ENCODE peak calls at places on chromosomes 6 and 20, in nine cellular contexts. One of them, this sample, is unnamed.

GRCh38 chr6:109440325-109441068 is at the start of the genes PPIL6 and SMPD2:
- DNase-seq in heart right ventricle: peak
- DNase-seq in cardiac fibroblast: peak
- DNase-seq in psoas muscle: peak
- DNase-seq in CD8-positive, alpha-beta T cell: peak
- DNase-seq in epithelial cell of esophagus: peak
- DNase-seq in Peyer's patch: peak
- DNase-seq in fibroblast of lung: peak
- DNase-seq in lower leg skin: peak
- DNase-seq in this sample: peak

GRCh38 chr6:43250992-43251373 is 7.7 kb downstream of the TTBK1 start:
- DNase-seq in heart right ventricle: no peak
- DNase-seq in cardiac fibroblast: no peak
- DNase-seq in psoas muscle: no peak
- DNase-seq in CD8-positive, alpha-beta T cell: no peak
- DNase-seq in epithelial cell of esophagus: peak
- DNase-seq in Peyer's patch: no peak
- DNase-seq in fibroblast of lung: no peak
- DNase-seq in lower leg skin: no peak
- DNase-seq in this sample: no peak

GRCh38 chr20:48738399-48739304 is 89.1 kb downstream of the PREX1 start:
- DNase-seq in heart right ventricle: no peak
- DNase-seq in cardiac fibroblast: no peak
- DNase-seq in psoas muscle: no peak
- DNase-seq in CD8-positive, alpha-beta T cell: no peak
- DNase-seq in epithelial cell of esophagus: no peak
- DNase-seq in Peyer's patch: no peak
- DNase-seq in fibroblast of lung: no peak
- DNase-seq in lower leg skin: no peak
- DNase-seq in this sample: no peak

GRCh38 chr6:34036357-34037069 is 109.4 kb downstream of the GRM4 start:
- DNase-seq in heart right ventricle: no peak
- DNase-seq in cardiac fibroblast: no peak
- DNase-seq in psoas muscle: no peak
- DNase-seq in CD8-positive, alpha-beta T cell: no peak
- DNase-seq in epithelial cell of esophagus: no peak
- DNase-seq in Peyer's patch: no peak
- DNase-seq in fibroblast of lung: no peak
- DNase-seq in lower leg skin: no peak
- DNase-seq in this sample: no peak

GRCh38 chr20:63810730-63811490 is 20.2 kb downstream of the ZBTB46 start:
- DNase-seq in heart right ventricle: no peak
- DNase-seq in cardiac fibroblast: no peak
- DNase-seq in psoas muscle: no peak
- DNase-seq in CD8-positive, alpha-beta T cell: no peak
- DNase-seq in epithelial cell of esophagus: no peak
- DNase-seq in Peyer's patch: no peak
- DNase-seq in fibroblast of lung: no peak
- DNase-seq in lower leg skin: no peak
- DNase-seq in this sample: no peak

GRCh38 chr6:15366879-15367278 is 121.0 kb downstream of the JARID2 start:
- DNase-seq in heart right ventricle: no peak
- DNase-seq in cardiac fibroblast: no peak
- DNase-seq in psoas muscle: no peak
- DNase-seq in CD8-positive, alpha-beta T cell: no peak
- DNase-seq in epithelial cell of esophagus: no peak
- DNase-seq in Peyer's patch: no peak
- DNase-seq in fibroblast of lung: no peak
- DNase-seq in lower leg skin: no peak
- DNase-seq in this sample: no peak

GRCh38 chr6:164188861-164189260 is 774.3 kb downstream of the QKI start:
- DNase-seq in heart right ventricle: no peak
- DNase-seq in cardiac fibroblast: no peak
- DNase-seq in psoas muscle: no peak
- DNase-seq in CD8-positive, alpha-beta T cell: no peak
- DNase-seq in epithelial cell of esophagus: no peak
- DNase-seq in Peyer's patch: no peak
- DNase-seq in fibroblast of lung: no peak
- DNase-seq in lower leg skin: no peak
- DNase-seq in this sample: no peak

GRCh38 chr6:26232950-26233607 is 131.9 kb upstream of the BTN3A2 start:
- DNase-seq in heart right ventricle: no peak
- DNase-seq in cardiac fibroblast: peak
- DNase-seq in psoas muscle: no peak
- DNase-seq in CD8-positive, alpha-beta T cell: no peak
- DNase-seq in epithelial cell of esophagus: peak
- DNase-seq in Peyer's patch: peak
- DNase-seq in fibroblast of lung: peak
- DNase-seq in lower leg skin: no peak
- DNase-seq in this sample: no peak

GRCh38 chr6:74979065-74979766 is 226.6 kb downstream of the COL12A1 start:
- DNase-seq in heart right ventricle: no peak
- DNase-seq in cardiac fibroblast: no peak
- DNase-seq in psoas muscle: no peak
- DNase-seq in CD8-positive, alpha-beta T cell: no peak
- DNase-seq in epithelial cell of esophagus: peak
- DNase-seq in Peyer's patch: no peak
- DNase-seq in fibroblast of lung: no peak
- DNase-seq in lower leg skin: no peak
- DNase-seq in this sample: no peak

GRCh38 chr6:115271434-115271833 is 789.3 kb downstream of the FRK start:
- DNase-seq in heart right ventricle: no peak
- DNase-seq in cardiac fibroblast: no peak
- DNase-seq in psoas muscle: no peak
- DNase-seq in CD8-positive, alpha-beta T cell: no peak
- DNase-seq in epithelial cell of esophagus: no peak
- DNase-seq in Peyer's patch: no peak
- DNase-seq in fibroblast of lung: no peak
- DNase-seq in lower leg skin: no peak
- DNase-seq in this sample: no peak

GRCh38 chr6:162999575-163000285 is 272.0 kb downstream of the PACRG start:
- DNase-seq in heart right ventricle: no peak
- DNase-seq in cardiac fibroblast: peak
- DNase-seq in psoas muscle: no peak
- DNase-seq in CD8-positive, alpha-beta T cell: no peak
- DNase-seq in epithelial cell of esophagus: peak
- DNase-seq in Peyer's patch: no peak
- DNase-seq in fibroblast of lung: peak
- DNase-seq in lower leg skin: no peak
- DNase-seq in this sample: peak

GRCh38 chr6:108518714-108519576 is 41.8 kb upstream of the FOXO3 start:
- DNase-seq in heart right ventricle: no peak
- DNase-seq in cardiac fibroblast: peak
- DNase-seq in psoas muscle: no peak
- DNase-seq in CD8-positive, alpha-beta T cell: no peak
- DNase-seq in epithelial cell of esophagus: peak
- DNase-seq in Peyer's patch: no peak
- DNase-seq in fibroblast of lung: peak
- DNase-seq in lower leg skin: no peak
- DNase-seq in this sample: peak

GRCh38 chr6:27059621-27060425 is 187.7 kb upstream of the PRSS16 start:
- DNase-seq in heart right ventricle: no peak
- DNase-seq in cardiac fibroblast: no peak
- DNase-seq in psoas muscle: no peak
- DNase-seq in CD8-positive, alpha-beta T cell: no peak
- DNase-seq in epithelial cell of esophagus: no peak
- DNase-seq in Peyer's patch: no peak
- DNase-seq in fibroblast of lung: no peak
- DNase-seq in lower leg skin: no peak
- DNase-seq in this sample: no peak

GRCh38 chr6:169139179-169139971 is 114.3 kb downstream of the THBS2 start:
- DNase-seq in heart right ventricle: no peak
- DNase-seq in cardiac fibroblast: no peak
- DNase-seq in psoas muscle: peak
- DNase-seq in CD8-positive, alpha-beta T cell: no peak
- DNase-seq in epithelial cell of esophagus: no peak
- DNase-seq in Peyer's patch: no peak
- DNase-seq in fibroblast of lung: no peak
- DNase-seq in lower leg skin: no peak
- DNase-seq in this sample: no peak

GRCh38 chr20:1323830-1324597 is 4.9 kb downstream of the SDCBP2 start:
- DNase-seq in heart right ventricle: no peak
- DNase-seq in cardiac fibroblast: no peak
- DNase-seq in psoas muscle: no peak
- DNase-seq in CD8-positive, alpha-beta T cell: no peak
- DNase-seq in epithelial cell of esophagus: no peak
- DNase-seq in Peyer's patch: no peak
- DNase-seq in fibroblast of lung: no peak
- DNase-seq in lower leg skin: peak
- DNase-seq in this sample: no peak

GRCh38 chr20:1323256-1323655 is 5.7 kb downstream of the SDCBP2 start:
- DNase-seq in heart right ventricle: peak
- DNase-seq in cardiac fibroblast: no peak
- DNase-seq in psoas muscle: no peak
- DNase-seq in CD8-positive, alpha-beta T cell: no peak
- DNase-seq in epithelial cell of esophagus: no peak
- DNase-seq in Peyer's patch: no peak
- DNase-seq in fibroblast of lung: no peak
- DNase-seq in lower leg skin: peak
- DNase-seq in this sample: peak

GRCh38 chr20:1321654-1321939 is 7.3 kb downstream of the SDCBP2 start:
- DNase-seq in heart right ventricle: no peak
- DNase-seq in cardiac fibroblast: no peak
- DNase-seq in psoas muscle: no peak
- DNase-seq in CD8-positive, alpha-beta T cell: no peak
- DNase-seq in epithelial cell of esophagus: no peak
- DNase-seq in Peyer's patch: no peak
- DNase-seq in fibroblast of lung: no peak
- DNase-seq in lower leg skin: no peak
- DNase-seq in this sample: no peak

GRCh38 chr20:1320902-1321653 is 7.9 kb downstream of the SDCBP2 start:
- DNase-seq in heart right ventricle: no peak
- DNase-seq in cardiac fibroblast: no peak
- DNase-seq in psoas muscle: no peak
- DNase-seq in CD8-positive, alpha-beta T cell: no peak
- DNase-seq in epithelial cell of esophagus: no peak
- DNase-seq in Peyer's patch: no peak
- DNase-seq in fibroblast of lung: no peak
- DNase-seq in lower leg skin: peak
- DNase-seq in this sample: no peak

GRCh38 chr20:1322511-1323245 is 6.3 kb downstream of the SDCBP2 start:
- DNase-seq in heart right ventricle: peak
- DNase-seq in cardiac fibroblast: peak
- DNase-seq in psoas muscle: no peak
- DNase-seq in CD8-positive, alpha-beta T cell: no peak
- DNase-seq in epithelial cell of esophagus: peak
- DNase-seq in Peyer's patch: no peak
- DNase-seq in fibroblast of lung: peak
- DNase-seq in lower leg skin: peak
- DNase-seq in this sample: peak
- H3K4me3 ChIP-seq in heart right ventricle: no peak
- H3K4me3 ChIP-seq in cardiac fibroblast: no peak
- H3K4me3 ChIP-seq in psoas muscle: no peak
- H3K4me3 ChIP-seq in CD8-positive, alpha-beta T cell: no peak
- H3K4me3 ChIP-seq in epithelial cell of esophagus: no peak
- H3K4me3 ChIP-seq in Peyer's patch: no peak
- H3K4me3 ChIP-seq in fibroblast of lung: no peak
- H3K4me3 ChIP-seq in lower leg skin: no peak
- H3K4me3 ChIP-seq in this sample: no peak

GRCh38 chr20:35297153-35297552 is 4.9 kb upstream of the FAM83C start:
- DNase-seq in heart right ventricle: no peak
- DNase-seq in cardiac fibroblast: peak
- DNase-seq in psoas muscle: no peak
- DNase-seq in CD8-positive, alpha-beta T cell: no peak
- DNase-seq in epithelial cell of esophagus: no peak
- DNase-seq in Peyer's patch: no peak
- DNase-seq in fibroblast of lung: no peak
- DNase-seq in lower leg skin: no peak
- DNase-seq in this sample: no peak
- TF ChIP-seq CTCF in heart right ventricle: no peak
- TF ChIP-seq CTCF in cardiac fibroblast: no peak
- TF ChIP-seq CTCF in psoas muscle: no peak
- TF ChIP-seq CTCF in CD8-positive, alpha-beta T cell: no peak
- TF ChIP-seq CTCF in epithelial cell of esophagus: no peak
- TF ChIP-seq CTCF in Peyer's patch: no peak
- TF ChIP-seq CTCF in fibroblast of lung: no peak
- TF ChIP-seq CTCF in lower leg skin: no peak
- TF ChIP-seq CTCF in this sample: no peak

DNA sequence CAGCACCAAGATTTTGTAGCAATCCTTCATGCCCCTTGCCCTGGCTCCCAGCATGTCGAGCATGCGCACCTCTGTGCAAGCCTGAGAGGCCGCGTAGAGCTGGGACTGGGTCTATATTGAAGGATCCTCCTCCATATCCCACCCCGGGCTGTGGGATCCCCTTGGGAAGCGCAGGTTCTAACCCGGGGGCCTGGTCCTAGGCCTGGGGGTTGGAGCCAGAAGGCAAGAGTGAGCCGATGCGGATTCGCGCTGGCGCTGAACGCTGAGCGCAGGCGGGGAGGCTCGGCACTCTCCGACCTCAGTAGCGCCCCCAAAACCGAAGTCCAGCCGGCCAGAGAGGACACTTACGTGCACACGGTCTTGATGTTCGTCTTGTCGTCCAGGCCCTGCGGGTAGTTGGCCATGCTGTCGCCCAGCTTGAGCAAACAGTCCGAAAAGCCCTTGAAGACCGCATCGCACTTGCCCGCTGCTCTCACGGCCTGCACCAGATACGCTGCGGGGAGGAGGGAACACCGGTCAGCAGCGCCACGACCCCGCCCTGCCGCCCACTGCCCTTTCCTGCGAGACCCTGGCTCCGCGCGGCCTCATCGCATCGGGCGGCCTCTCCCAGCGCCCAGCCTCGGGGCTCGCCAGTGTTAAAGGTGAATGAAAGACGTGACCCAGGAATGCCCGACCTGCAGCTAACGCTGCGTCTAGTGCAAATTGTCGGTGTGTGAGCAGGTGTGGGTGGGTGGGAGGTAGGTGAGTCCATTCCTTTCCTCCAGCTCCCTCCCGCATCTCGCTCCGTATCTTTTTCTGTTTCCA is 4.5 kb downstream of the NRN1 start:
- DNase-seq in heart right ventricle: no peak
- DNase-seq in cardiac fibroblast: no peak
- DNase-seq in psoas muscle: no peak
- DNase-seq in CD8-positive, alpha-beta T cell: no peak
- DNase-seq in epithelial cell of esophagus: no peak
- DNase-seq in Peyer's patch: no peak
- DNase-seq in fibroblast of lung: no peak
- DNase-seq in lower leg skin: no peak
- DNase-seq in this sample: no peak
- H3K4me3 ChIP-seq in heart right ventricle: peak
- H3K4me3 ChIP-seq in cardiac fibroblast: no peak
- H3K4me3 ChIP-seq in psoas muscle: peak
- H3K4me3 ChIP-seq in CD8-positive, alpha-beta T cell: no peak
- H3K4me3 ChIP-seq in epithelial cell of esophagus: no peak
- H3K4me3 ChIP-seq in Peyer's patch: no peak
- H3K4me3 ChIP-seq in fibroblast of lung: no peak
- H3K4me3 ChIP-seq in lower leg skin: no peak
- H3K4me3 ChIP-seq in this sample: peak

GRCh38 chr6:8005136-8005535 is 59.1 kb downstream of the BLOC1S5 start:
- DNase-seq in heart right ventricle: no peak
- DNase-seq in cardiac fibroblast: no peak
- DNase-seq in psoas muscle: no peak
- DNase-seq in CD8-positive, alpha-beta T cell: no peak
- DNase-seq in epithelial cell of esophagus: no peak
- DNase-seq in Peyer's patch: no peak
- DNase-seq in fibroblast of lung: no peak
- DNase-seq in lower leg skin: no peak
- DNase-seq in this sample: no peak

GRCh38 chr6:8000080-8001035 is 63.8 kb downstream of the BLOC1S5 start:
- DNase-seq in heart right ventricle: no peak
- DNase-seq in cardiac fibroblast: peak
- DNase-seq in psoas muscle: no peak
- DNase-seq in CD8-positive, alpha-beta T cell: no peak
- DNase-seq in epithelial cell of esophagus: no peak
- DNase-seq in Peyer's patch: no peak
- DNase-seq in fibroblast of lung: no peak
- DNase-seq in lower leg skin: no peak
- DNase-seq in this sample: peak

GRCh38 chr6:8006208-8006607 is 58.0 kb downstream of the BLOC1S5 start:
- DNase-seq in heart right ventricle: no peak
- DNase-seq in cardiac fibroblast: peak
- DNase-seq in psoas muscle: no peak
- DNase-seq in CD8-positive, alpha-beta T cell: no peak
- DNase-seq in epithelial cell of esophagus: peak
- DNase-seq in Peyer's patch: no peak
- DNase-seq in fibroblast of lung: peak
- DNase-seq in lower leg skin: no peak
- DNase-seq in this sample: peak
- TF ChIP-seq CTCF in heart right ventricle: peak
- TF ChIP-seq CTCF in cardiac fibroblast: peak
- TF ChIP-seq CTCF in psoas muscle: peak
- TF ChIP-seq CTCF in CD8-positive, alpha-beta T cell: peak
- TF ChIP-seq CTCF in epithelial cell of esophagus: peak
- TF ChIP-seq CTCF in Peyer's patch: peak
- TF ChIP-seq CTCF in fibroblast of lung: peak
- TF ChIP-seq CTCF in lower leg skin: no peak
- TF ChIP-seq CTCF in this sample: peak